ENCODE peak calls at places on chromosomes 3 and 15, in ten cellular contexts. C is HEK293T; R is fibroblast of the conjunctiva; Q is effector CD8-positive, alpha-beta T cell; B is IMR-90; X is stimulated activated CD4-positive, alpha-beta T cell treated with anti-CD3 and anti-CD28 coated beads, Interleukin-2, amount 100 ng/mL, for 24 hours; W is sciatic nerve; N is T1000; Z is bronchial epithelial cell; O is NCI-H524. A is an unnamed sample.

GRCh38 chr15:96011109-96011608 is 319.3 kb upstream of the NR2F2 start:
- DNase-seq in N (no peak), R (no peak), W (no peak), B (no peak), Z (no peak), X (no peak), C (no peak), Q (no peak), O (no peak), A (no peak)

GRCh38 chr15:50340431-50340830 is 14.6 kb downstream of the GABPB1 start:
- DNase-seq in R (no peak), W (no peak), X (no peak), O (no peak), B (no peak), Z (no peak), C (no peak), Q (no peak), N (no peak), A (no peak)

GRCh38 chr15:39874890-39875549 is 45.0 kb downstream of the GPR176 start:
- DNase-seq in Q (no peak), N (no peak), Z (peak; percentile 49), O (peak; percentile 52), W (no peak), C (peak; percentile 28), B (no peak), R (peak; percentile 30), X (peak; percentile 21), A (no peak)

GRCh38 chr3:113088616-113089015 is 97.8 kb downstream of the GTPBP8 start:
- DNase-seq in W (no peak), C (no peak), X (no peak), B (no peak), Q (no peak), Z (no peak), N (no peak), O (no peak), R (no peak), A (no peak)

GRCh38 chr3:31106204-31106603 is 211.7 kb upstream of the GADL1 start:
- DNase-seq in N (peak; percentile 61), R (peak; percentile 73), O (no peak), W (no peak), X (no peak), Z (peak; percentile 97), Q (no peak), B (peak; percentile 74), C (no peak), A (peak; percentile 8)

GRCh38 chr3:38549486-38549885 is 53.3 kb downstream of the EXOG start:
- DNase-seq in R (no peak), N (no peak), C (no peak), O (no peak), Q (no peak), W (no peak), Z (no peak), X (no peak), B (no peak), A (no peak)

GRCh38 chr15:88858934-88859333 is 36.4 kb downstream of the HAPLN3 start:
- DNase-seq in N (no peak), Q (no peak), X (no peak), R (no peak), W (no peak), C (no peak), B (no peak), O (no peak), Z (no peak), A (no peak)

GRCh38 chr15:52800852-52801747 is 11.0 kb upstream of the ONECUT1 start:
- DNase-seq in R (no peak), B (no peak), W (no peak), C (no peak), N (no peak), O (no peak), Z (no peak), X (no peak), Q (no peak), A (no peak)

GRCh38 chr3:160685144-160685766 is 8.3 kb downstream of the ARL14 start:
- DNase-seq in W (no peak), Q (no peak), B (peak; percentile 18), C (no peak), Z (peak; percentile 23), N (no peak), X (no peak), R (no peak), O (no peak), A (no peak)

A was measured in H54.